ENCODE peak calls at places on chromosome 13, in four cellular contexts. One of them, this sample, is unnamed.
A peak's percentile ranks its signal among the peaks of the same experiment; 100 is the strongest.

GRCh38 chr13:42574435-42575311 is 721 bp downstream of the TNFSF11 start:
- DNase-seq in naive thymus-derived CD4-positive, alpha-beta T cell: peak; percentile 30
- DNase-seq in natural killer cell: peak; percentile 28
- DNase-seq in CMK: no peak
- DNase-seq in this sample: peak; percentile 29

GRCh38 chr13:45718063-45718462 is 15.9 kb downstream of the CBY2 start:
- DNase-seq in naive thymus-derived CD4-positive, alpha-beta T cell: peak; percentile 15
- DNase-seq in CMK: no peak
- DNase-seq in natural killer cell: no peak
- DNase-seq in this sample: no peak

GRCh38 chr13:23175920-23176319 is 4.9 kb upstream of the SGCG start:
- DNase-seq in natural killer cell: no peak
- DNase-seq in CMK: no peak
- DNase-seq in naive thymus-derived CD4-positive, alpha-beta T cell: no peak
- DNase-seq in this sample: no peak

GRCh38 chr13:62302341-62302740 is 886.7 kb upstream of the PCDH20 start:
- DNase-seq in CMK: no peak
- DNase-seq in natural killer cell: no peak
- DNase-seq in naive thymus-derived CD4-positive, alpha-beta T cell: no peak
- DNase-seq in this sample: no peak

GRCh38 chr13:28355822-28356371 is 139.0 kb downstream of the FLT1 start:
- DNase-seq in natural killer cell: no peak
- DNase-seq in CMK: no peak
- DNase-seq in naive thymus-derived CD4-positive, alpha-beta T cell: peak; percentile 20
- DNase-seq in this sample: peak; percentile 20

GRCh38 chr13:109422163-109422562 is 364.2 kb downstream of the IRS2 start:
- DNase-seq in naive thymus-derived CD4-positive, alpha-beta T cell: no peak
- DNase-seq in natural killer cell: no peak
- DNase-seq in CMK: no peak
- DNase-seq in this sample: no peak

GRCh38 chr13:114320065-114320464 is 5.8 kb downstream of the CHAMP1 start:
- DNase-seq in CMK: no peak
- DNase-seq in natural killer cell: no peak
- DNase-seq in naive thymus-derived CD4-positive, alpha-beta T cell: no peak
- DNase-seq in this sample: no peak

GRCh38 chr13:43124495-43124894 is 101.1 kb downstream of the DNAJC15 start:
- DNase-seq in CMK: no peak
- DNase-seq in naive thymus-derived CD4-positive, alpha-beta T cell: no peak
- DNase-seq in natural killer cell: no peak
- DNase-seq in this sample: no peak

GRCh38 chr13:30159446-30159839 is 147.9 kb downstream of the KATNAL1 start:
- DNase-seq in natural killer cell: no peak
- DNase-seq in CMK: no peak
- DNase-seq in naive thymus-derived CD4-positive, alpha-beta T cell: no peak
- DNase-seq in this sample: no peak

GRCh38 chr13:96809366-96810096 is 184.7 kb downstream of the OXGR1 start:
- DNase-seq in CMK: no peak
- DNase-seq in naive thymus-derived CD4-positive, alpha-beta T cell: no peak
- DNase-seq in natural killer cell: no peak
- DNase-seq in this sample: no peak

GRCh38 chr13:58452123-58452623 is 820.6 kb downstream of the PCDH17 start:
- DNase-seq in CMK: no peak
- DNase-seq in natural killer cell: no peak
- DNase-seq in naive thymus-derived CD4-positive, alpha-beta T cell: no peak
- DNase-seq in this sample: no peak

GRCh38 chr13:110306960-110307696 is at the start of the genes COL4A1 and COL4A2:
- DNase-seq in CMK: no peak
- DNase-seq in naive thymus-derived CD4-positive, alpha-beta T cell: no peak
- DNase-seq in natural killer cell: no peak
- DNase-seq in this sample: no peak

GRCh38 chr13:112959206-112959605 is 9.8 kb upstream of the MCF2L start:
- DNase-seq in naive thymus-derived CD4-positive, alpha-beta T cell: no peak
- DNase-seq in CMK: no peak
- DNase-seq in natural killer cell: no peak
- DNase-seq in this sample: no peak

GRCh38 chr13:100550433-100550832 is 38.2 kb downstream of the GGACT start:
- DNase-seq in naive thymus-derived CD4-positive, alpha-beta T cell: no peak
- DNase-seq in natural killer cell: no peak
- DNase-seq in CMK: no peak
- DNase-seq in this sample: no peak

GRCh38 chr13:73300718-73301425 is 242.1 kb downstream of the KLF5 start:
- DNase-seq in CMK: no peak
- DNase-seq in natural killer cell: no peak
- DNase-seq in naive thymus-derived CD4-positive, alpha-beta T cell: no peak
- DNase-seq in this sample: no peak

GRCh38 chr13:31722684-31723083 is 16.6 kb upstream of the RXFP2 start:
- DNase-seq in CMK: no peak
- DNase-seq in naive thymus-derived CD4-positive, alpha-beta T cell: no peak
- DNase-seq in natural killer cell: no peak
- DNase-seq in this sample: no peak

GRCh38 chr13:65677906-65678305 is 1552.2 kb downstream of the PCDH9 start:
- DNase-seq in CMK: no peak
- DNase-seq in natural killer cell: no peak
- DNase-seq in naive thymus-derived CD4-positive, alpha-beta T cell: no peak
- DNase-seq in this sample: no peak

This sample was measured in activated CD4-positive, alpha-beta T cell treated with anti-CD3 and anti-CD28 coated beads, Interleukin-2, amount 10 ng/mL, durations not matched to agents 7 days and 5 days.